ENCODE peak calls at places on chromosomes 13 and 19, in nine cellular contexts. One of them, this sample, is unnamed.
A peak's percentile ranks its signal among the peaks of the same experiment; 100 is the strongest.

GRCh38 chr19:3586124-3586626 is 897 bp downstream of the GIPC3 start:
- DNase-seq in left cardiac atrium: no peak
- DNase-seq in stimulated activated CD4-positive, alpha-beta T cell treated with anti-CD3 and anti-CD28 coated beads, Interleukin-4, amount 100 ng/mL, for 48 hours: no peak
- DNase-seq in H7: peak; percentile 96
- DNase-seq in endothelial cell of umbilical vein: no peak
- DNase-seq in skeletal muscle cell: no peak
- DNase-seq in thoracic aorta: no peak
- DNase-seq in neural progenitor cell: peak; percentile 79
- DNase-seq in fibroblast of lung: no peak
- DNase-seq in this sample: no peak

GRCh38 chr13:30111810-30112209 is 195.5 kb downstream of the KATNAL1 start:
- DNase-seq in neural progenitor cell: no peak
- DNase-seq in left cardiac atrium: no peak
- DNase-seq in thoracic aorta: no peak
- DNase-seq in stimulated activated CD4-positive, alpha-beta T cell treated with anti-CD3 and anti-CD28 coated beads, Interleukin-4, amount 100 ng/mL, for 48 hours: no peak
- DNase-seq in H7: peak; percentile 71
- DNase-seq in skeletal muscle cell: no peak
- DNase-seq in fibroblast of lung: no peak
- DNase-seq in endothelial cell of umbilical vein: no peak
- DNase-seq in this sample: no peak

GRCh38 chr19:55086730-55087541 is 11.3 kb downstream of the EPS8L1 start:
- DNase-seq in H7: peak; percentile 99
- DNase-seq in endothelial cell of umbilical vein: peak; percentile 97
- DNase-seq in stimulated activated CD4-positive, alpha-beta T cell treated with anti-CD3 and anti-CD28 coated beads, Interleukin-4, amount 100 ng/mL, for 48 hours: peak; percentile 41
- DNase-seq in skeletal muscle cell: peak; percentile 76
- DNase-seq in thoracic aorta: peak; percentile 82
- DNase-seq in left cardiac atrium: peak; percentile 99
- DNase-seq in neural progenitor cell: peak; percentile 99
- DNase-seq in fibroblast of lung: peak; percentile 89
- DNase-seq in this sample: peak; percentile 90

GRCh38 chr13:109874921-109875454 is 88.6 kb upstream of the IRS2 start:
- DNase-seq in H7: no peak
- DNase-seq in fibroblast of lung: peak; percentile 83
- DNase-seq in left cardiac atrium: no peak
- DNase-seq in skeletal muscle cell: no peak
- DNase-seq in thoracic aorta: no peak
- DNase-seq in stimulated activated CD4-positive, alpha-beta T cell treated with anti-CD3 and anti-CD28 coated beads, Interleukin-4, amount 100 ng/mL, for 48 hours: no peak
- DNase-seq in neural progenitor cell: no peak
- DNase-seq in endothelial cell of umbilical vein: no peak
- DNase-seq in this sample: no peak

GRCh38 chr13:52405767-52406494 is at the start of gene THSD1:
- DNase-seq in neural progenitor cell: peak; percentile 62
- DNase-seq in H7: peak; percentile 82
- DNase-seq in stimulated activated CD4-positive, alpha-beta T cell treated with anti-CD3 and anti-CD28 coated beads, Interleukin-4, amount 100 ng/mL, for 48 hours: peak; percentile 8
- DNase-seq in thoracic aorta: no peak
- DNase-seq in endothelial cell of umbilical vein: peak; percentile 71
- DNase-seq in left cardiac atrium: peak; percentile 86
- DNase-seq in fibroblast of lung: peak; percentile 62
- DNase-seq in skeletal muscle cell: no peak
- DNase-seq in this sample: no peak

GRCh38 chr19:44892932-44893331 is 1.9 kb downstream of the TOMM40 start:
- DNase-seq in neural progenitor cell: no peak
- DNase-seq in fibroblast of lung: no peak
- DNase-seq in left cardiac atrium: no peak
- DNase-seq in thoracic aorta: no peak
- DNase-seq in stimulated activated CD4-positive, alpha-beta T cell treated with anti-CD3 and anti-CD28 coated beads, Interleukin-4, amount 100 ng/mL, for 48 hours: no peak
- DNase-seq in H7: no peak
- DNase-seq in skeletal muscle cell: no peak
- DNase-seq in endothelial cell of umbilical vein: no peak
- DNase-seq in this sample: no peak

GRCh38 chr19:16943942-16944625 is 55.3 kb downstream of the F2RL3 start:
- DNase-seq in thoracic aorta: no peak
- DNase-seq in neural progenitor cell: no peak
- DNase-seq in fibroblast of lung: no peak
- DNase-seq in endothelial cell of umbilical vein: no peak
- DNase-seq in skeletal muscle cell: no peak
- DNase-seq in H7: peak; percentile 16
- DNase-seq in stimulated activated CD4-positive, alpha-beta T cell treated with anti-CD3 and anti-CD28 coated beads, Interleukin-4, amount 100 ng/mL, for 48 hours: no peak
- DNase-seq in left cardiac atrium: no peak
- DNase-seq in this sample: no peak

GRCh38 chr19:56838930-56839664 is 1.4 kb downstream of the PEG3 start:
- DNase-seq in neural progenitor cell: no peak
- DNase-seq in thoracic aorta: peak; percentile 99
- DNase-seq in H7: no peak
- DNase-seq in left cardiac atrium: peak; percentile 98
- DNase-seq in endothelial cell of umbilical vein: peak; percentile 16
- DNase-seq in skeletal muscle cell: peak; percentile 78
- DNase-seq in stimulated activated CD4-positive, alpha-beta T cell treated with anti-CD3 and anti-CD28 coated beads, Interleukin-4, amount 100 ng/mL, for 48 hours: no peak
- DNase-seq in fibroblast of lung: peak; percentile 22
- DNase-seq in this sample: peak; percentile 93

This sample was measured in T1000.